ENCODE peak calls at places on chromosomes 12 and 14, in five cellular contexts. X, D, R, H and P are unnamed samples.
A peak's percentile ranks its signal among the peaks of the same experiment; 100 is the strongest.

GRCh38 chr12:26044007-26044394 is 80.8 kb downstream of the BHLHE41 start:
- DNase-seq in X (no peak), H (no peak), D (no peak), R (no peak), P (no peak)

GRCh38 chr14:66104486-66104885 is 381.7 kb upstream of the CCDC196 start:
- DNase-seq in X (no peak), H (peak; percentile 21), D (no peak), R (no peak), P (no peak)

GRCh38 chr12:21527451-21528180 is 1.5 kb downstream of the SPX start:
- DNase-seq in X (no peak), D (no peak), R (peak; percentile 69), H (no peak), P (peak; percentile 34)

GRCh38 chr12:49529409-49529808 is 9.4 kb upstream of the KCNH3 start:
- DNase-seq in D (no peak), H (no peak), X (no peak), R (no peak), P (no peak)

GRCh38 chr12:47082963-47083621 is 3.3 kb upstream of the AMIGO2 start:
- DNase-seq in H (no peak), X (no peak), D (no peak), R (no peak), P (peak; percentile 55)

GRCh38 chr14:64891173-64891838 is 11.6 kb upstream of the SPTB start:
- DNase-seq in H (no peak), R (no peak), X (no peak), D (no peak), P (no peak)

GRCh38 chr12:91417649-91418048 is 235.0 kb upstream of the DCN start:
- DNase-seq in X (no peak), R (no peak), D (no peak), H (no peak), P (no peak)

GRCh38 chr12:87430444-87430843 is 598.8 kb downstream of the C12orf50 start:
- DNase-seq in X (no peak), D (no peak), H (no peak), R (no peak), P (no peak)

GRCh38 chr12:106247731-106248176 is at the start of gene CKAP4:
- DNase-seq in R (peak; percentile 95), X (no peak), H (peak; percentile 69), D (peak; percentile 30), P (peak; percentile 85)

GRCh38 chr14:97379091-97379531 is 581.9 kb downstream of the VRK1 start:
- DNase-seq in X (no peak), R (no peak), H (no peak), D (no peak), P (no peak)

GRCh38 chr12:27822076-27822712 is 42.2 kb upstream of the MANSC4 start:
- DNase-seq in H (no peak), R (no peak), X (peak; percentile 22), D (no peak), P (no peak)

GRCh38 chr14:68521952-68522509 is 270.8 kb downstream of the ZFP36L1 start:
- DNase-seq in H (no peak), D (no peak), R (no peak), X (no peak), P (no peak)

GRCh38 chr14:53963491-53964227 is 7.0 kb upstream of the BMP4 start:
- DNase-seq in D (no peak), R (no peak), H (no peak), X (no peak), P (peak; percentile 72)

GRCh38 chr12:91565246-91565645 is 382.6 kb upstream of the DCN start:
- DNase-seq in X (no peak), R (no peak), H (no peak), D (no peak), P (no peak)

GRCh38 chr12:94172031-94172430 is 23.7 kb downstream of the PLXNC1 start:
- DNase-seq in H (no peak), R (no peak), D (peak; percentile 15), X (no peak), P (no peak)

GRCh38 chr12:11697670-11698387 is 48.4 kb downstream of the ETV6 start:
- DNase-seq in R (no peak), X (no peak), H (no peak), D (no peak), P (no peak)

GRCh38 chr14:105532735-105533141 is 6.4 kb downstream of the TMEM121 start:
- DNase-seq in D (peak; percentile 56), H (peak; percentile 52), R (peak; percentile 62), X (no peak), P (peak; percentile 47)

GRCh38 chr14:96105089-96105920 is 66.1 kb downstream of the C14orf132 start:
- DNase-seq in R (no peak), H (no peak), D (no peak), X (no peak), P (no peak)

GRCh38 chr12:50961708-50962107 is 9.4 kb downstream of the HIGD1C start:
- DNase-seq in R (no peak), D (no peak), X (no peak), H (no peak), P (no peak)

GRCh38 chr14:96037891-96038557 is 1.1 kb upstream of the C14orf132 start:
- DNase-seq in D (no peak), R (peak; percentile 38), X (peak; percentile 74), H (no peak), P (peak; percentile 42)

GRCh38 chr14:61561144-61561543 is 134.2 kb upstream of the HIF1A start:
- DNase-seq in H (no peak), X (no peak), R (peak; percentile 47), D (peak; percentile 42), P (peak; percentile 48)

GRCh38 chr14:61563880-61564622 is 131.3 kb upstream of the HIF1A start:
- DNase-seq in D (no peak), H (no peak), X (no peak), R (peak; percentile 45), P (no peak)

GRCh38 chr14:61561657-61562276 is 133.5 kb upstream of the HIF1A start:
- DNase-seq in H (no peak), R (peak; percentile 46), D (peak; percentile 94), X (peak; percentile 82), P (peak; percentile 64)

GRCh38 chr14:61563162-61563511 is 132.2 kb upstream of the HIF1A start:
- DNase-seq in H (no peak), X (no peak), R (no peak), D (no peak), P (no peak)

GRCh38 chr14:61562321-61563161 is 132.8 kb upstream of the HIF1A start:
- DNase-seq in R (no peak), H (peak; percentile 55), X (peak; percentile 96), D (peak; percentile 90), P (no peak)
- TF ChIP-seq JUND in R (peak; percentile 97), H (peak; percentile 88), X (no peak), D (peak; percentile 37), P (no peak)

DNA sequence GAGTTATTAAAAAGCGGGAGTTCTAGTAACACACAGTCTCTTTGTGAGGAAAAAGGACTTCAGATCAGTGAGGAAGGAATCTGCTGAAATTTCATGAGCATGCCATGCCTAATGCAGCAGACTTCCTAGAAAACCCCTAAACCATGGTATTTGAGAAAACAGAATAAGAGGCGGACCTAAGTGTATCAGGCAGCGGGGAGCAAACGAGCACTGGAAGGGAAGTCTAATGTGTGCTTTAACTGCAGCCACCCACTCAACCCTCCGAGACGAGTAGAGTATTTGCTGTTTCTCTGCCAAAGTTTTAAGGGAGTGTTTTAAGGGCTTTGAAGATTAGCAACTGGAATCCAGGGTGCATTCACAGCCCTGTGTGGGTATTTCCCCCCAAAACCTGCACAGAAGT is 36.5 kb downstream of the ACADS start:
- DNase-seq in D (no peak), R (no peak), X (no peak), H (no peak), P (no peak)
- TF ChIP-seq JUND in D (no peak), R (no peak), X (no peak), H (no peak), P (no peak)

GRCh38 chr12:63782466-63782865 is 2.8 kb downstream of the RXYLT1 start:
- DNase-seq in H (no peak), D (no peak), R (no peak), X (no peak), P (no peak)

DNA sequence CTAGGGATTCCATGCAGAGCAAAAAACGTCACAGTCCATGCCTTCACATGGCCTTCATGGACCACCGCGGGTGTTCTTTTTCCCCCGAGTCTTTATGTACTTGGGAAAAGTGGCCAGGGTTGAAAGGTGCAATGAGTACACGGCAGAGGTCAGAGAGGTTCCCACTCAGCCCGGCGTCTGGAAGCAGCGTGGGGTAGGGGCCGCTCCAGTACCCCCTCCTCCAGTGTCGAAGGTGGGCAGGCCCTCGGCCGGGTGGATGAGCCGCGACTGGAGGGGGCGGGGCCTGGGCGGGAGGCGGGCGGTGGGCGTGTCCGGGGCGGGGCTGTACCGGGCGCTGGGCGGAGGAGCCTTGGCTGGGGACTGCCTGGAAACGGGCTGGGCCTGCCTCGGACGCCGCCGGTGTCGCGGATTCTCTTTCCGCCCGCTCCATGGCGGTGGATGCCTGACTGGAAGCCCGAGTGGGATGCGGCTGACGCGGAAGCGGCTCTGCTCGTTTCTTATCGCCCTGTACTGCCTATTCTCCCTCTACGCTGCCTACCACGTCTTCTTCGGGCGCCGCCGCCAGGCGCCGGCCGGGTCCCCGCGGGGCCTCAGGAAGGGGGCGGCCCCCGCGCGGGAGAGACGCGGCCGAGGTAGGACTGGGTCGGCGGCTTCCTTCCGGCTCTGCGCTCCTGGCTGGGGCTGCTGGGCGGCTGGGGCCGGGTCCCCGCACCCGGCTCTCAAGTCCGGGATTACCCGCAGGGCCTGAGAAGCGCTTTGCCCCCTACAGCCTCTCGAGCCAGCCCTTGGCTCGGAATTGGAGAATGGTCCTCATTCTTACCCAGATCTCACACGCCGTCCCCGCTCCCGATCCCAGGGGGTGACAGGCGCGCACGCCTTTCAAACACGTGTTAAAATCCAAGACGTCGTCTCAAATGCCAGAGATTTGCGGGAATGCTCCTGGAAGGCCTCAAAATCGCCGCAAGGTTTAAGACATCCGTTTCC is at the start of gene RXYLT1:
- DNase-seq in R (peak; percentile 98), X (peak; percentile 52), D (peak; percentile 48), H (peak; percentile 96), P (peak; percentile 87)
- TF ChIP-seq JUND in R (no peak), X (no peak), D (no peak), H (no peak), P (no peak)

GRCh38 chr12:24679135-24679534 is 269.8 kb downstream of the BCAT1 start:
- DNase-seq in H (no peak), D (peak; percentile 16), R (no peak), X (no peak), P (no peak)
- TF ChIP-seq JUND in H (no peak), D (no peak), R (no peak), X (no peak), P (no peak)

DNA sequence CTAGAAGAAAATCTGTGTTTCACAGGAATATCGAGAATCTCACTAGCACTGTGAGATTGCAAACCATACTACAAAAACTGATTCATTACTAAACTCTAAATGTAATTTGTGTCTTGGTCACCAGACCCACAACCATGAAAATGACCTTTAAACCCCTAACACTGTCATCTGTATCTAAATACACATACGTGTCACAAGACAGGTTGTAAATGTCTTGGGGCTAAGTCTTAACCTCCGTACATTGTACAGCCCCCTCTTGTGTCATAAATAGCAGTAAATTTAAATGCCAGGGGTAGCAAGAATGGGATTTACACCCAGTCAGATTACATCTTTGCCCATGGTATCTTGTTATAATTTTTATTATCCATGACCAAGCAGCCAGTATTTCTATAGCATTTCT is 117.3 kb downstream of the GPR135 start:
- DNase-seq in X (no peak), H (no peak), R (no peak), D (no peak), P (no peak)
- TF ChIP-seq JUND in X (no peak), H (no peak), R (no peak), D (no peak), P (no peak)

GRCh38 chr12:102964872-102965271 is 7.4 kb downstream of the ASCL1 start:
- DNase-seq in H (no peak), D (no peak), X (no peak), R (peak; percentile 65), P (no peak)
- TF ChIP-seq JUND in H (no peak), D (no peak), X (no peak), R (no peak), P (no peak)